ENCODE peak calls at places on chromosomes 4 and X, in nine cellular contexts. O, X, G, F, Q, W, D, E and T are unnamed samples.

GRCh38 chrX:7024850-7025249 is 122.7 kb upstream of the STS start:
- DNase-seq in O (no peak), X (no peak), G (no peak), F (no peak), Q (no peak), W (no peak), D (no peak), E (no peak), T (no peak)

GRCh38 chr4:13920901-13921300 is 293.4 kb upstream of the BOD1L1 start:
- DNase-seq in O (peak), X (peak), G (no peak), F (peak), Q (no peak), W (no peak), D (no peak), E (no peak), T (no peak)

GRCh38 chr4:147591048-147591577 is 26.1 kb upstream of the TMEM184C start:
- DNase-seq in O (no peak), X (no peak), G (no peak), F (no peak), Q (no peak), W (no peak), D (no peak), E (no peak), T (no peak)

GRCh38 chrX:24149346-24150050 is at the start of gene ZFX:
- DNase-seq in O (peak), X (peak), G (peak), F (peak), Q (peak), W (peak), D (peak), E (peak), T (peak)

GRCh38 chrX:153371256-153371655 is 29.9 kb downstream of the PNMA6E start:
- DNase-seq in O (peak), X (no peak), G (no peak), F (peak), Q (no peak), W (no peak), D (no peak), E (no peak), T (no peak)

GRCh38 chrX:149074429-149074828 is 430.7 kb downstream of the IDS start:
- DNase-seq in O (peak), X (no peak), G (peak), F (peak), Q (no peak), W (no peak), D (no peak), E (no peak), T (no peak)

GRCh38 chr4:169335331-169335730 is 64.6 kb upstream of the SH3RF1 start:
- DNase-seq in O (no peak), X (no peak), G (no peak), F (peak), Q (no peak), W (no peak), D (no peak), E (no peak), T (no peak)

GRCh38 chrX:130299279-130300009 is 30.7 kb upstream of the ZNF280C start:
- DNase-seq in O (no peak), X (no peak), G (no peak), F (no peak), Q (peak), W (no peak), D (no peak), E (no peak), T (no peak)

GRCh38 chr4:186190456-186191265 is 706 bp upstream of the CYP4V2 start:
- DNase-seq in O (peak), X (no peak), G (peak), F (peak), Q (no peak), W (peak), D (no peak), E (peak), T (peak)

GRCh38 chrX:82070948-82071347 is 869.0 kb downstream of the SH3BGRL start:
- DNase-seq in O (no peak), X (no peak), G (no peak), F (no peak), Q (no peak), W (no peak), D (no peak), E (no peak), T (no peak)

GRCh38 chrX:107775000-107775733 is 420 bp downstream of the TSC22D3 start:
- DNase-seq in O (no peak), X (no peak), G (no peak), F (no peak), Q (no peak), W (no peak), D (no peak), E (no peak), T (peak)

GRCh38 chr4:133866328-133866699 is 335.3 kb downstream of the PABPC4L start:
- DNase-seq in O (peak), X (no peak), G (no peak), F (peak), Q (no peak), W (no peak), D (no peak), E (no peak), T (no peak)

GRCh38 chr4:150818129-150818528 is 197.0 kb downstream of the LRBA start:
- DNase-seq in O (no peak), X (no peak), G (no peak), F (no peak), Q (no peak), W (no peak), D (no peak), E (no peak), T (no peak)

GRCh38 chr4:2080429-2081300 is 21.5 kb downstream of the NAT8L start:
- DNase-seq in O (no peak), X (no peak), G (no peak), F (no peak), Q (no peak), W (no peak), D (peak), E (no peak), T (no peak)

GRCh38 chrX:150361777-150362351 is 1.3 kb upstream of the MAMLD1 start:
- DNase-seq in O (no peak), X (no peak), G (peak), F (peak), Q (peak), W (no peak), D (peak), E (peak), T (peak)

GRCh38 chr4:80335554-80336358 is at the start of gene CFAP299:
- DNase-seq in O (peak), X (peak), G (peak), F (peak), Q (peak), W (peak), D (peak), E (peak), T (peak)

GRCh38 chr4:27100713-27101112 is 240.1 kb downstream of the STIM2 start:
- DNase-seq in O (no peak), X (no peak), G (no peak), F (peak), Q (no peak), W (no peak), D (peak), E (no peak), T (no peak)

GRCh38 chrX:63128509-63128908 is 222.6 kb downstream of the SPIN4 start:
- DNase-seq in O (no peak), X (peak), G (peak), F (peak), Q (peak), W (no peak), D (no peak), E (no peak), T (no peak)
- TF ChIP-seq CTCF in O (peak), X (peak), G (peak), F (peak), Q (peak), W (peak), D (peak), E (no peak), T (no peak)

GRCh38 chrX:72100824-72101351 is 30.8 kb downstream of the RTL5 start:
- DNase-seq in O (no peak), X (no peak), G (peak), F (no peak), Q (no peak), W (no peak), D (no peak), E (no peak), T (peak)
- TF ChIP-seq CTCF in O (no peak), X (no peak), G (no peak), F (no peak), Q (no peak), W (no peak), D (no peak), E (no peak), T (no peak)

DNA sequence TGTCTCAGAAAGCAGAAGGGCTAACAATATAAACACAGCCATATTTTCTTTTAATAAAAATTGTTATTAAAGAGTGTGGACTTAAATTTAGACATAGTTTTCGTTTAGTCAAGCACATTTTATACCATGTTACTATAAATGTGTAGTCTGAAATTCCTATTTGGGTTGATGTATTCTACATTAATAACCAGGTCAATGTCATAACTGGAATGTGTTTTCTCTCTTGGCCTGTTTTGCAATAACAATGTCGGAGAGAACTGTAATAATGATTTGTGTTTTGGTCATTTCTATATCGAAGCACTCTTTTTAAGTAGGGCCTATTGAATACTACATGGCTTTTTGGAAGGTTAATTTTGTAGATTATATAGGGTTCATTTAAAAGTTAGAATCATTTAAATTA is 5.5 kb downstream of the USO1 start:
- DNase-seq in O (no peak), X (no peak), G (no peak), F (no peak), Q (no peak), W (no peak), D (no peak), E (no peak), T (no peak)
- TF ChIP-seq CTCF in O (no peak), X (no peak), G (no peak), F (no peak), Q (no peak), W (no peak), D (no peak), E (no peak), T (no peak)

DNA sequence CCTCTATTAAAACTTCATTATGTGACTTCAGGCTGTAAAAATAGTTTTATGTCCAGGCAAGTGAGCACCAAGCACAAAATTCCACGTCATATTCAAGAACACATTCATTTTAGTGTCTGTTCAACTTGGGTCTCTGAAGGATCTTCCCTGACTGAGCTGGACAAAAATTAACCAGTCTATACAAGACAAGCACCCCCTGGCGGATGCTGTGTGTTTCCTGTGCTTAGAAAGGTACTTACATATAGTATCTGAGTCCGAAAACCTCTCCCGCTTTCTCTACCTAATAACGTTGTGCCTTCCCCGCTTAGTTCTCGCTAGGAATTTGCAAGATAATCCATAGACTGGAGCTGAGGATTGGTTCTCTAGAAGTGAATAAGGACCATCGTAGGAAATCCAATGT is 2214.5 kb upstream of the TENM3 start:
- DNase-seq in O (peak), X (peak), G (peak), F (peak), Q (peak), W (peak), D (no peak), E (peak), T (no peak)
- TF ChIP-seq CTCF in O (peak), X (peak), G (no peak), F (no peak), Q (no peak), W (peak), D (no peak), E (no peak), T (no peak)

DNA sequence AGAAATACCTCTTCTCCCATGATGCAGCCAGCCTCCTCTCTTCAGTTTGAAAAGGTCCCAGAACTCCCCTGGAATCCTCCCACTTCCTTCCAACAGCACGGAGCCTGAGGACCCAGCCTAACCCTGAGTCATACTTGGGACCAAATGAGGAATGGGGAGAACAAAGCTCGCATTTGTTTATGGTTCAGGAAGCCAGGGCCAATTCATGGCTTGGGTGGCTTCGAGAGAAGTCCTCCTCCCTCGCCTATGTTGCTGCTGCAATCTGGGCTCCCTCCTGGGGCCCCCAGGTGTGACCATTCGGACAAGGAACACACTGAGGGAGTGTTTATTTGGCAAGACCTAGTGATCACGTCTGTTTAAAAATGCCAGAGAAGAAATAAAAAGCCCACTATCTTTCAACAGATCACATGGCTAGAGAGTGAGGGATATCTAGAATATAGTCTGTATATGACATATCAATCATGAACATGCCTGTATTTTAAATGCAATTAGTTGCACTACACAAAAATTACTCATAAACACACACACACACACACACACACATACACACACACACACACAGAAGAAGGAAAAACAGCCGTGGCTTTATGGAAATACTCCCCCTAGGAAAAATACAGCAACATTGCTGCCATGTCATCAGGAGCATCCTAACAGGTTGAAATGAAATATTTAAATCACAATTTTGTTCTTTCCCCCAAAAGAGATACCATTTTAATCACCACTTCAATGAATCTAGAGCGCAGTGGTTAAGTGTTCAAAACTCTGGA is 155.7 kb upstream of the MAP3K15 start:
- DNase-seq in O (peak), X (peak), G (no peak), F (peak), Q (no peak), W (no peak), D (no peak), E (no peak), T (no peak)
- TF ChIP-seq CTCF in O (no peak), X (no peak), G (no peak), F (no peak), Q (no peak), W (no peak), D (no peak), E (no peak), T (no peak)

GRCh38 chr4:89556596-89557305 is 249.2 kb upstream of the GPRIN3 start:
- DNase-seq in O (no peak), X (no peak), G (no peak), F (no peak), Q (no peak), W (no peak), D (no peak), E (no peak), T (no peak)

GRCh38 chr4:89563431-89563830 is 255.8 kb upstream of the GPRIN3 start:
- DNase-seq in O (no peak), X (no peak), G (no peak), F (no peak), Q (no peak), W (no peak), D (no peak), E (no peak), T (no peak)

GRCh38 chr4:89562715-89563114 is 255.1 kb upstream of the GPRIN3 start:
- DNase-seq in O (no peak), X (no peak), G (no peak), F (no peak), Q (no peak), W (no peak), D (no peak), E (no peak), T (no peak)

GRCh38 chr4:89561051-89561450 is 253.5 kb upstream of the GPRIN3 start:
- DNase-seq in O (no peak), X (no peak), G (no peak), F (no peak), Q (no peak), W (no peak), D (no peak), E (no peak), T (no peak)

DNA sequence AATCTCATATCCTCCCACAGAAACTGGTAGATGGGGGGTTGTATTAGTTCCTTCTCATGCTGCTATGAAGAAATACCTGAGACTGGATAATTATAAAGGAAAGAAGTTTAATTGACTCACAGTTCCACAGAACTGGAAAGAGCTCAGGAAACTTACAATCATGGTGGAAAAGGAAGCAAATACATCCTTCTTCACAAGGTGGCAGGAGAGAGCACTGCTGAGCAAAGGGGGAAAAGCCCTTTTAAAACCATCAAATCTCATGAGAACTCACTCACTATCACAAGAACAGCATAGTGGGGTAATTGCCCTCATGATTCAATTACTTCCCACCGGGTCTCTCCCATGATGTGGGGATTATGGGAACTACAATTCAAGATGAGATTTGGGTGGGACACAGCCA is 250.5 kb upstream of the GPRIN3 start:
- DNase-seq in O (no peak), X (no peak), G (no peak), F (no peak), Q (no peak), W (no peak), D (no peak), E (no peak), T (no peak)
- TF ChIP-seq CTCF in O (peak), X (peak), G (peak), F (peak), Q (no peak), W (peak), D (no peak), E (no peak), T (no peak)

GRCh38 chrX:46381630-46382029 is 163.6 kb downstream of the ZNF674 start:
- DNase-seq in O (no peak), X (peak), G (peak), F (peak), Q (no peak), W (no peak), D (no peak), E (no peak), T (no peak)

GRCh38 chrX:46374371-46374770 is 170.8 kb downstream of the ZNF674 start:
- DNase-seq in O (no peak), X (no peak), G (no peak), F (no peak), Q (no peak), W (no peak), D (no peak), E (no peak), T (no peak)

GRCh38 chrX:46375831-46376230 is 169.4 kb downstream of the ZNF674 start:
- DNase-seq in O (no peak), X (no peak), G (no peak), F (no peak), Q (no peak), W (no peak), D (no peak), E (no peak), T (no peak)

GRCh38 chrX:46380148-46380752 is 165.0 kb downstream of the ZNF674 start:
- DNase-seq in O (no peak), X (no peak), G (no peak), F (no peak), Q (no peak), W (no peak), D (no peak), E (no peak), T (no peak)

GRCh38 chrX:46376246-46376885 is 168.9 kb downstream of the ZNF674 start:
- DNase-seq in O (peak), X (peak), G (peak), F (peak), Q (no peak), W (no peak), D (no peak), E (no peak), T (no peak)
- TF ChIP-seq CTCF in O (peak), X (peak), G (peak), F (peak), Q (peak), W (peak), D (peak), E (no peak), T (no peak)